ENCODE peak calls at places on chromosome 9, in ten cellular contexts. One of them, this sample, is unnamed.

GRCh38 chr9:16726718-16727451 is 143.6 kb downstream of the BNC2 start:
- DNase-seq in H1: no peak
- DNase-seq in NCI-H774: no peak
- DNase-seq in mesenchymal stem cell: peak; percentile 87
- DNase-seq in SW480: peak; percentile 6
- DNase-seq in progenitor cell of endocrine pancreas: peak; percentile 69
- DNase-seq in stimulated activated naive CD8-positive, alpha-beta T cell treated with anti-CD3 and anti-CD28 coated beads, Interleukin-15, Interleukin-2, amounts not matched to agents 100 U/mL and 50 U/mL, for 24 hours: peak; percentile 12
- DNase-seq in HS-27A: no peak
- DNase-seq in fibroblast of mammary gland: peak; percentile 95
- DNase-seq in mucosa of gallbladder: peak; percentile 65
- DNase-seq in this sample: peak; percentile 82

GRCh38 chr9:89541798-89542197 is 43.9 kb upstream of the SEMA4D start:
- DNase-seq in H1: no peak
- DNase-seq in NCI-H774: no peak
- DNase-seq in mesenchymal stem cell: no peak
- DNase-seq in SW480: no peak
- DNase-seq in progenitor cell of endocrine pancreas: no peak
- DNase-seq in stimulated activated naive CD8-positive, alpha-beta T cell treated with anti-CD3 and anti-CD28 coated beads, Interleukin-15, Interleukin-2, amounts not matched to agents 100 U/mL and 50 U/mL, for 24 hours: no peak
- DNase-seq in HS-27A: no peak
- DNase-seq in fibroblast of mammary gland: no peak
- DNase-seq in mucosa of gallbladder: no peak
- DNase-seq in this sample: no peak

GRCh38 chr9:109950710-109951443 is 170.9 kb downstream of the PALM2AKAP2 start:
- DNase-seq in H1: no peak
- DNase-seq in NCI-H774: no peak
- DNase-seq in mesenchymal stem cell: no peak
- DNase-seq in SW480: no peak
- DNase-seq in progenitor cell of endocrine pancreas: no peak
- DNase-seq in stimulated activated naive CD8-positive, alpha-beta T cell treated with anti-CD3 and anti-CD28 coated beads, Interleukin-15, Interleukin-2, amounts not matched to agents 100 U/mL and 50 U/mL, for 24 hours: no peak
- DNase-seq in HS-27A: no peak
- DNase-seq in fibroblast of mammary gland: no peak
- DNase-seq in mucosa of gallbladder: no peak
- DNase-seq in this sample: no peak

GRCh38 chr9:22244141-22245011 is 202.2 kb upstream of the DMRTA1 start:
- DNase-seq in H1: no peak
- DNase-seq in NCI-H774: peak; percentile 75
- DNase-seq in mesenchymal stem cell: peak; percentile 80
- DNase-seq in SW480: peak; percentile 67
- DNase-seq in progenitor cell of endocrine pancreas: no peak
- DNase-seq in stimulated activated naive CD8-positive, alpha-beta T cell treated with anti-CD3 and anti-CD28 coated beads, Interleukin-15, Interleukin-2, amounts not matched to agents 100 U/mL and 50 U/mL, for 24 hours: peak; percentile 31
- DNase-seq in HS-27A: no peak
- DNase-seq in fibroblast of mammary gland: peak; percentile 65
- DNase-seq in mucosa of gallbladder: no peak
- DNase-seq in this sample: peak; percentile 55

GRCh38 chr9:129995409-129996160 is 47.4 kb downstream of the FNBP1 start:
- DNase-seq in H1: no peak
- DNase-seq in NCI-H774: no peak
- DNase-seq in mesenchymal stem cell: peak; percentile 63
- DNase-seq in SW480: no peak
- DNase-seq in progenitor cell of endocrine pancreas: no peak
- DNase-seq in stimulated activated naive CD8-positive, alpha-beta T cell treated with anti-CD3 and anti-CD28 coated beads, Interleukin-15, Interleukin-2, amounts not matched to agents 100 U/mL and 50 U/mL, for 24 hours: peak; percentile 51
- DNase-seq in HS-27A: no peak
- DNase-seq in fibroblast of mammary gland: peak; percentile 87
- DNase-seq in mucosa of gallbladder: no peak
- DNase-seq in this sample: no peak

GRCh38 chr9:32954642-32955041 is 46.8 kb downstream of the APTX start:
- DNase-seq in H1: no peak
- DNase-seq in NCI-H774: peak; percentile 3
- DNase-seq in mesenchymal stem cell: peak; percentile 9
- DNase-seq in SW480: no peak
- DNase-seq in progenitor cell of endocrine pancreas: no peak
- DNase-seq in stimulated activated naive CD8-positive, alpha-beta T cell treated with anti-CD3 and anti-CD28 coated beads, Interleukin-15, Interleukin-2, amounts not matched to agents 100 U/mL and 50 U/mL, for 24 hours: no peak
- DNase-seq in HS-27A: no peak
- DNase-seq in fibroblast of mammary gland: peak; percentile 80
- DNase-seq in mucosa of gallbladder: no peak
- DNase-seq in this sample: no peak

GRCh38 chr9:124042168-124042775 is 30.7 kb downstream of the LHX2 start:
- DNase-seq in H1: no peak
- DNase-seq in NCI-H774: no peak
- DNase-seq in mesenchymal stem cell: no peak
- DNase-seq in SW480: no peak
- DNase-seq in progenitor cell of endocrine pancreas: no peak
- DNase-seq in stimulated activated naive CD8-positive, alpha-beta T cell treated with anti-CD3 and anti-CD28 coated beads, Interleukin-15, Interleukin-2, amounts not matched to agents 100 U/mL and 50 U/mL, for 24 hours: no peak
- DNase-seq in HS-27A: no peak
- DNase-seq in fibroblast of mammary gland: no peak
- DNase-seq in mucosa of gallbladder: no peak
- DNase-seq in this sample: no peak

GRCh38 chr9:80157561-80157983 is 585.8 kb downstream of the TLE4 start:
- DNase-seq in H1: no peak
- DNase-seq in NCI-H774: no peak
- DNase-seq in mesenchymal stem cell: peak; percentile 34
- DNase-seq in SW480: no peak
- DNase-seq in progenitor cell of endocrine pancreas: no peak
- DNase-seq in stimulated activated naive CD8-positive, alpha-beta T cell treated with anti-CD3 and anti-CD28 coated beads, Interleukin-15, Interleukin-2, amounts not matched to agents 100 U/mL and 50 U/mL, for 24 hours: no peak
- DNase-seq in HS-27A: no peak
- DNase-seq in fibroblast of mammary gland: no peak
- DNase-seq in mucosa of gallbladder: no peak
- DNase-seq in this sample: no peak

GRCh38 chr9:72925126-72925810 is 27.6 kb downstream of the ALDH1A1 start:
- DNase-seq in H1: no peak
- DNase-seq in NCI-H774: no peak
- DNase-seq in mesenchymal stem cell: no peak
- DNase-seq in SW480: no peak
- DNase-seq in progenitor cell of endocrine pancreas: no peak
- DNase-seq in stimulated activated naive CD8-positive, alpha-beta T cell treated with anti-CD3 and anti-CD28 coated beads, Interleukin-15, Interleukin-2, amounts not matched to agents 100 U/mL and 50 U/mL, for 24 hours: no peak
- DNase-seq in HS-27A: no peak
- DNase-seq in fibroblast of mammary gland: no peak
- DNase-seq in mucosa of gallbladder: no peak
- DNase-seq in this sample: no peak

GRCh38 chr9:4740623-4741364 is at the start of gene AK3:
- DNase-seq in H1: peak; percentile 62
- DNase-seq in NCI-H774: peak; percentile 92
- DNase-seq in mesenchymal stem cell: peak; percentile 85
- DNase-seq in SW480: peak; percentile 81
- DNase-seq in progenitor cell of endocrine pancreas: peak; percentile 86
- DNase-seq in stimulated activated naive CD8-positive, alpha-beta T cell treated with anti-CD3 and anti-CD28 coated beads, Interleukin-15, Interleukin-2, amounts not matched to agents 100 U/mL and 50 U/mL, for 24 hours: peak; percentile 91
- DNase-seq in HS-27A: no peak
- DNase-seq in fibroblast of mammary gland: peak; percentile 73
- DNase-seq in mucosa of gallbladder: peak; percentile 90
- DNase-seq in this sample: peak; percentile 79

GRCh38 chr9:136373300-136374182 is at the start of gene CARD9:
- DNase-seq in H1: no peak
- DNase-seq in NCI-H774: no peak
- DNase-seq in mesenchymal stem cell: no peak
- DNase-seq in SW480: no peak
- DNase-seq in progenitor cell of endocrine pancreas: no peak
- DNase-seq in stimulated activated naive CD8-positive, alpha-beta T cell treated with anti-CD3 and anti-CD28 coated beads, Interleukin-15, Interleukin-2, amounts not matched to agents 100 U/mL and 50 U/mL, for 24 hours: no peak
- DNase-seq in HS-27A: no peak
- DNase-seq in fibroblast of mammary gland: no peak
- DNase-seq in mucosa of gallbladder: peak; percentile 49
- DNase-seq in this sample: no peak

GRCh38 chr9:91012933-91013841 is 211.6 kb downstream of the SYK start:
- DNase-seq in H1: no peak
- DNase-seq in NCI-H774: no peak
- DNase-seq in mesenchymal stem cell: no peak
- DNase-seq in SW480: no peak
- DNase-seq in progenitor cell of endocrine pancreas: no peak
- DNase-seq in stimulated activated naive CD8-positive, alpha-beta T cell treated with anti-CD3 and anti-CD28 coated beads, Interleukin-15, Interleukin-2, amounts not matched to agents 100 U/mL and 50 U/mL, for 24 hours: no peak
- DNase-seq in HS-27A: no peak
- DNase-seq in fibroblast of mammary gland: no peak
- DNase-seq in mucosa of gallbladder: no peak
- DNase-seq in this sample: no peak

GRCh38 chr9:37390759-37391158 is 31.7 kb upstream of the GRHPR start:
- DNase-seq in H1: peak; percentile 31
- DNase-seq in NCI-H774: no peak
- DNase-seq in mesenchymal stem cell: peak; percentile 7
- DNase-seq in SW480: peak; percentile 33
- DNase-seq in progenitor cell of endocrine pancreas: no peak
- DNase-seq in stimulated activated naive CD8-positive, alpha-beta T cell treated with anti-CD3 and anti-CD28 coated beads, Interleukin-15, Interleukin-2, amounts not matched to agents 100 U/mL and 50 U/mL, for 24 hours: peak; percentile 46
- DNase-seq in HS-27A: no peak
- DNase-seq in fibroblast of mammary gland: no peak
- DNase-seq in mucosa of gallbladder: no peak
- DNase-seq in this sample: peak; percentile 43

GRCh38 chr9:127934248-127934647 is 3.4 kb downstream of the DPM2 start:
- DNase-seq in H1: no peak
- DNase-seq in NCI-H774: no peak
- DNase-seq in mesenchymal stem cell: no peak
- DNase-seq in SW480: no peak
- DNase-seq in progenitor cell of endocrine pancreas: no peak
- DNase-seq in stimulated activated naive CD8-positive, alpha-beta T cell treated with anti-CD3 and anti-CD28 coated beads, Interleukin-15, Interleukin-2, amounts not matched to agents 100 U/mL and 50 U/mL, for 24 hours: no peak
- DNase-seq in HS-27A: no peak
- DNase-seq in fibroblast of mammary gland: no peak
- DNase-seq in mucosa of gallbladder: no peak
- DNase-seq in this sample: no peak

GRCh38 chr9:122113574-122113973 is 20.5 kb upstream of the TTLL11 start:
- DNase-seq in H1: no peak
- DNase-seq in NCI-H774: no peak
- DNase-seq in mesenchymal stem cell: no peak
- DNase-seq in SW480: no peak
- DNase-seq in progenitor cell of endocrine pancreas: no peak
- DNase-seq in stimulated activated naive CD8-positive, alpha-beta T cell treated with anti-CD3 and anti-CD28 coated beads, Interleukin-15, Interleukin-2, amounts not matched to agents 100 U/mL and 50 U/mL, for 24 hours: no peak
- DNase-seq in HS-27A: no peak
- DNase-seq in fibroblast of mammary gland: no peak
- DNase-seq in mucosa of gallbladder: no peak
- DNase-seq in this sample: no peak

GRCh38 chr9:124214116-124214515 is 43.6 kb upstream of the NEK6 start:
- DNase-seq in H1: no peak
- DNase-seq in NCI-H774: no peak
- DNase-seq in mesenchymal stem cell: no peak
- DNase-seq in SW480: no peak
- DNase-seq in progenitor cell of endocrine pancreas: no peak
- DNase-seq in stimulated activated naive CD8-positive, alpha-beta T cell treated with anti-CD3 and anti-CD28 coated beads, Interleukin-15, Interleukin-2, amounts not matched to agents 100 U/mL and 50 U/mL, for 24 hours: no peak
- DNase-seq in HS-27A: no peak
- DNase-seq in fibroblast of mammary gland: no peak
- DNase-seq in mucosa of gallbladder: no peak
- DNase-seq in this sample: no peak

GRCh38 chr9:134735441-134736175 is 94.0 kb downstream of the COL5A1 start:
- DNase-seq in H1: no peak
- DNase-seq in NCI-H774: no peak
- DNase-seq in mesenchymal stem cell: peak; percentile 95
- DNase-seq in SW480: no peak
- DNase-seq in progenitor cell of endocrine pancreas: no peak
- DNase-seq in stimulated activated naive CD8-positive, alpha-beta T cell treated with anti-CD3 and anti-CD28 coated beads, Interleukin-15, Interleukin-2, amounts not matched to agents 100 U/mL and 50 U/mL, for 24 hours: no peak
- DNase-seq in HS-27A: no peak
- DNase-seq in fibroblast of mammary gland: peak; percentile 46
- DNase-seq in mucosa of gallbladder: peak; percentile 70
- DNase-seq in this sample: no peak

GRCh38 chr9:13728917-13729811 is 449.7 kb upstream of the MPDZ start:
- DNase-seq in H1: no peak
- DNase-seq in NCI-H774: no peak
- DNase-seq in mesenchymal stem cell: peak; percentile 37
- DNase-seq in SW480: peak; percentile 12
- DNase-seq in progenitor cell of endocrine pancreas: no peak
- DNase-seq in stimulated activated naive CD8-positive, alpha-beta T cell treated with anti-CD3 and anti-CD28 coated beads, Interleukin-15, Interleukin-2, amounts not matched to agents 100 U/mL and 50 U/mL, for 24 hours: no peak
- DNase-seq in HS-27A: no peak
- DNase-seq in fibroblast of mammary gland: peak; percentile 69
- DNase-seq in mucosa of gallbladder: peak; percentile 11
- DNase-seq in this sample: no peak

GRCh38 chr9:122329592-122329991 is 41.2 kb upstream of the PTGS1 start:
- DNase-seq in H1: no peak
- DNase-seq in NCI-H774: no peak
- DNase-seq in mesenchymal stem cell: no peak
- DNase-seq in SW480: no peak
- DNase-seq in progenitor cell of endocrine pancreas: no peak
- DNase-seq in stimulated activated naive CD8-positive, alpha-beta T cell treated with anti-CD3 and anti-CD28 coated beads, Interleukin-15, Interleukin-2, amounts not matched to agents 100 U/mL and 50 U/mL, for 24 hours: no peak
- DNase-seq in HS-27A: no peak
- DNase-seq in fibroblast of mammary gland: no peak
- DNase-seq in mucosa of gallbladder: no peak
- DNase-seq in this sample: no peak

GRCh38 chr9:134618163-134618822 is 23.3 kb upstream of the COL5A1 start:
- DNase-seq in H1: no peak
- DNase-seq in NCI-H774: no peak
- DNase-seq in mesenchymal stem cell: no peak
- DNase-seq in SW480: no peak
- DNase-seq in progenitor cell of endocrine pancreas: no peak
- DNase-seq in stimulated activated naive CD8-positive, alpha-beta T cell treated with anti-CD3 and anti-CD28 coated beads, Interleukin-15, Interleukin-2, amounts not matched to agents 100 U/mL and 50 U/mL, for 24 hours: no peak
- DNase-seq in HS-27A: no peak
- DNase-seq in fibroblast of mammary gland: no peak
- DNase-seq in mucosa of gallbladder: no peak
- DNase-seq in this sample: no peak